ENCODE peak calls at places on chromosomes 4 and X, in ten cellular contexts. One of them, this sample, is unnamed.

GRCh38 chr4:27176400-27176799 is 315.8 kb downstream of the STIM2 start:
- DNase-seq in lower leg skin: no peak
- DNase-seq in astrocyte of the spinal cord: peak
- DNase-seq in endothelial cell: peak
- DNase-seq in tibial nerve: no peak
- DNase-seq in WTC11: peak
- DNase-seq in K562: peak
- DNase-seq in CD4-positive, alpha-beta T cell: no peak
- DNase-seq in nephron progenitor cell: peak
- DNase-seq in WERI-Rb-1: peak
- DNase-seq in this sample: no peak

GRCh38 chrX:10620121-10620699 is at the start of gene MID1:
- DNase-seq in K562: no peak
- DNase-seq in WTC11: peak
- DNase-seq in astrocyte of the spinal cord: peak
- DNase-seq in endothelial cell: peak
- DNase-seq in nephron progenitor cell: peak
- DNase-seq in CD4-positive, alpha-beta T cell: no peak
- DNase-seq in WERI-Rb-1: peak
- DNase-seq in lower leg skin: peak
- DNase-seq in tibial nerve: peak
- DNase-seq in this sample: no peak

GRCh38 chr4:39480902-39481695 is 22.2 kb downstream of the LIAS start:
- DNase-seq in nephron progenitor cell: no peak
- DNase-seq in endothelial cell: no peak
- DNase-seq in tibial nerve: no peak
- DNase-seq in lower leg skin: no peak
- DNase-seq in WTC11: no peak
- DNase-seq in WERI-Rb-1: no peak
- DNase-seq in K562: no peak
- DNase-seq in astrocyte of the spinal cord: no peak
- DNase-seq in CD4-positive, alpha-beta T cell: no peak
- DNase-seq in this sample: no peak

GRCh38 chr4:147056951-147057630 is 111.4 kb upstream of the TTC29 start:
- DNase-seq in tibial nerve: no peak
- DNase-seq in WERI-Rb-1: no peak
- DNase-seq in WTC11: no peak
- DNase-seq in lower leg skin: no peak
- DNase-seq in endothelial cell: no peak
- DNase-seq in CD4-positive, alpha-beta T cell: no peak
- DNase-seq in K562: no peak
- DNase-seq in astrocyte of the spinal cord: peak
- DNase-seq in nephron progenitor cell: no peak
- DNase-seq in this sample: no peak

GRCh38 chrX:14529288-14529989 is at the start of gene GLRA2:
- DNase-seq in CD4-positive, alpha-beta T cell: no peak
- DNase-seq in K562: peak
- DNase-seq in astrocyte of the spinal cord: peak
- DNase-seq in endothelial cell: peak
- DNase-seq in lower leg skin: no peak
- DNase-seq in WTC11: peak
- DNase-seq in tibial nerve: no peak
- DNase-seq in WERI-Rb-1: no peak
- DNase-seq in nephron progenitor cell: peak
- DNase-seq in this sample: no peak

GRCh38 chr4:165378763-165379631 is at the start of gene CPE:
- DNase-seq in astrocyte of the spinal cord: peak
- DNase-seq in endothelial cell: peak
- DNase-seq in WERI-Rb-1: peak
- DNase-seq in tibial nerve: peak
- DNase-seq in K562: no peak
- DNase-seq in lower leg skin: peak
- DNase-seq in WTC11: peak
- DNase-seq in nephron progenitor cell: peak
- DNase-seq in CD4-positive, alpha-beta T cell: peak
- DNase-seq in this sample: peak

GRCh38 chrX:138519296-138519695 is 192.2 kb downstream of the FGF13 start:
- DNase-seq in lower leg skin: no peak
- DNase-seq in WTC11: no peak
- DNase-seq in K562: no peak
- DNase-seq in endothelial cell: peak
- DNase-seq in CD4-positive, alpha-beta T cell: no peak
- DNase-seq in tibial nerve: no peak
- DNase-seq in astrocyte of the spinal cord: peak
- DNase-seq in WERI-Rb-1: no peak
- DNase-seq in nephron progenitor cell: peak
- DNase-seq in this sample: no peak

GRCh38 chr4:139901516-139902327 is 236.1 kb downstream of the MGST2 start:
- DNase-seq in lower leg skin: no peak
- DNase-seq in WERI-Rb-1: no peak
- DNase-seq in astrocyte of the spinal cord: peak
- DNase-seq in WTC11: no peak
- DNase-seq in K562: no peak
- DNase-seq in CD4-positive, alpha-beta T cell: no peak
- DNase-seq in nephron progenitor cell: no peak
- DNase-seq in tibial nerve: no peak
- DNase-seq in endothelial cell: no peak
- DNase-seq in this sample: no peak

GRCh38 chr4:185179488-185179887 is 24.3 kb downstream of the CFAP97 start:
- DNase-seq in WERI-Rb-1: no peak
- DNase-seq in astrocyte of the spinal cord: no peak
- DNase-seq in K562: no peak
- DNase-seq in WTC11: no peak
- DNase-seq in tibial nerve: no peak
- DNase-seq in lower leg skin: no peak
- DNase-seq in endothelial cell: no peak
- DNase-seq in nephron progenitor cell: no peak
- DNase-seq in CD4-positive, alpha-beta T cell: no peak
- DNase-seq in this sample: no peak

GRCh38 chrX:82412851-82413250 is 1095.2 kb upstream of the POU3F4 start:
- DNase-seq in tibial nerve: no peak
- DNase-seq in WERI-Rb-1: no peak
- DNase-seq in CD4-positive, alpha-beta T cell: no peak
- DNase-seq in K562: no peak
- DNase-seq in endothelial cell: no peak
- DNase-seq in nephron progenitor cell: no peak
- DNase-seq in astrocyte of the spinal cord: no peak
- DNase-seq in WTC11: no peak
- DNase-seq in lower leg skin: no peak
- DNase-seq in this sample: no peak

GRCh38 chr4:26692014-26692726 is 108.3 kb downstream of the TBC1D19 start:
- DNase-seq in nephron progenitor cell: no peak
- DNase-seq in lower leg skin: no peak
- DNase-seq in WERI-Rb-1: no peak
- DNase-seq in endothelial cell: no peak
- DNase-seq in astrocyte of the spinal cord: no peak
- DNase-seq in tibial nerve: no peak
- DNase-seq in CD4-positive, alpha-beta T cell: no peak
- DNase-seq in K562: peak
- DNase-seq in WTC11: no peak
- DNase-seq in this sample: no peak

GRCh38 chrX:40474205-40474626 is 106.6 kb upstream of the ATP6AP2 start:
- DNase-seq in astrocyte of the spinal cord: peak
- DNase-seq in WTC11: peak
- DNase-seq in nephron progenitor cell: peak
- DNase-seq in endothelial cell: peak
- DNase-seq in tibial nerve: no peak
- DNase-seq in K562: no peak
- DNase-seq in CD4-positive, alpha-beta T cell: no peak
- DNase-seq in WERI-Rb-1: peak
- DNase-seq in lower leg skin: no peak
- DNase-seq in this sample: no peak

GRCh38 chr4:80615099-80615498 is 279.6 kb downstream of the CFAP299 start:
- DNase-seq in K562: no peak
- DNase-seq in nephron progenitor cell: no peak
- DNase-seq in lower leg skin: no peak
- DNase-seq in astrocyte of the spinal cord: no peak
- DNase-seq in CD4-positive, alpha-beta T cell: no peak
- DNase-seq in WTC11: no peak
- DNase-seq in endothelial cell: no peak
- DNase-seq in WERI-Rb-1: no peak
- DNase-seq in tibial nerve: no peak
- DNase-seq in this sample: no peak

GRCh38 chr4:80614319-80614718 is 278.8 kb downstream of the CFAP299 start:
- DNase-seq in tibial nerve: no peak
- DNase-seq in endothelial cell: no peak
- DNase-seq in K562: no peak
- DNase-seq in WERI-Rb-1: no peak
- DNase-seq in nephron progenitor cell: no peak
- DNase-seq in astrocyte of the spinal cord: no peak
- DNase-seq in lower leg skin: no peak
- DNase-seq in WTC11: peak
- DNase-seq in CD4-positive, alpha-beta T cell: no peak
- DNase-seq in this sample: no peak

GRCh38 chr4:80619070-80619674 is 283.6 kb downstream of the CFAP299 start:
- DNase-seq in WTC11: no peak
- DNase-seq in CD4-positive, alpha-beta T cell: no peak
- DNase-seq in endothelial cell: peak
- DNase-seq in lower leg skin: no peak
- DNase-seq in astrocyte of the spinal cord: no peak
- DNase-seq in tibial nerve: no peak
- DNase-seq in nephron progenitor cell: no peak
- DNase-seq in WERI-Rb-1: peak
- DNase-seq in K562: peak
- DNase-seq in this sample: no peak
- TF ChIP-seq CTCF in WTC11: no peak
- TF ChIP-seq CTCF in CD4-positive, alpha-beta T cell: no peak
- TF ChIP-seq CTCF in endothelial cell: peak
- TF ChIP-seq CTCF in lower leg skin: no peak
- TF ChIP-seq CTCF in astrocyte of the spinal cord: peak
- TF ChIP-seq CTCF in tibial nerve: no peak
- TF ChIP-seq CTCF in nephron progenitor cell: no peak
- TF ChIP-seq CTCF in WERI-Rb-1: peak
- TF ChIP-seq CTCF in K562: peak
- TF ChIP-seq CTCF in this sample: no peak

GRCh38 chr4:151934766-151935165 is 174.0 kb upstream of the GATB start:
- DNase-seq in CD4-positive, alpha-beta T cell: no peak
- DNase-seq in K562: no peak
- DNase-seq in lower leg skin: no peak
- DNase-seq in nephron progenitor cell: no peak
- DNase-seq in endothelial cell: no peak
- DNase-seq in astrocyte of the spinal cord: no peak
- DNase-seq in WERI-Rb-1: no peak
- DNase-seq in WTC11: no peak
- DNase-seq in tibial nerve: no peak
- DNase-seq in this sample: no peak

GRCh38 chr4:151935411-151935810 is 174.6 kb upstream of the GATB start:
- DNase-seq in endothelial cell: no peak
- DNase-seq in tibial nerve: no peak
- DNase-seq in astrocyte of the spinal cord: no peak
- DNase-seq in CD4-positive, alpha-beta T cell: no peak
- DNase-seq in lower leg skin: no peak
- DNase-seq in K562: no peak
- DNase-seq in WERI-Rb-1: no peak
- DNase-seq in WTC11: no peak
- DNase-seq in nephron progenitor cell: no peak
- DNase-seq in this sample: no peak

GRCh38 chr4:151930372-151930771 is 169.6 kb upstream of the GATB start:
- DNase-seq in nephron progenitor cell: no peak
- DNase-seq in K562: no peak
- DNase-seq in astrocyte of the spinal cord: no peak
- DNase-seq in tibial nerve: no peak
- DNase-seq in CD4-positive, alpha-beta T cell: no peak
- DNase-seq in WTC11: no peak
- DNase-seq in lower leg skin: no peak
- DNase-seq in WERI-Rb-1: no peak
- DNase-seq in endothelial cell: no peak
- DNase-seq in this sample: no peak

GRCh38 chr4:151931563-151931962 is 170.8 kb upstream of the GATB start:
- DNase-seq in endothelial cell: no peak
- DNase-seq in K562: peak
- DNase-seq in astrocyte of the spinal cord: no peak
- DNase-seq in CD4-positive, alpha-beta T cell: no peak
- DNase-seq in tibial nerve: no peak
- DNase-seq in nephron progenitor cell: no peak
- DNase-seq in lower leg skin: no peak
- DNase-seq in WERI-Rb-1: no peak
- DNase-seq in WTC11: no peak
- DNase-seq in this sample: no peak

DNA sequence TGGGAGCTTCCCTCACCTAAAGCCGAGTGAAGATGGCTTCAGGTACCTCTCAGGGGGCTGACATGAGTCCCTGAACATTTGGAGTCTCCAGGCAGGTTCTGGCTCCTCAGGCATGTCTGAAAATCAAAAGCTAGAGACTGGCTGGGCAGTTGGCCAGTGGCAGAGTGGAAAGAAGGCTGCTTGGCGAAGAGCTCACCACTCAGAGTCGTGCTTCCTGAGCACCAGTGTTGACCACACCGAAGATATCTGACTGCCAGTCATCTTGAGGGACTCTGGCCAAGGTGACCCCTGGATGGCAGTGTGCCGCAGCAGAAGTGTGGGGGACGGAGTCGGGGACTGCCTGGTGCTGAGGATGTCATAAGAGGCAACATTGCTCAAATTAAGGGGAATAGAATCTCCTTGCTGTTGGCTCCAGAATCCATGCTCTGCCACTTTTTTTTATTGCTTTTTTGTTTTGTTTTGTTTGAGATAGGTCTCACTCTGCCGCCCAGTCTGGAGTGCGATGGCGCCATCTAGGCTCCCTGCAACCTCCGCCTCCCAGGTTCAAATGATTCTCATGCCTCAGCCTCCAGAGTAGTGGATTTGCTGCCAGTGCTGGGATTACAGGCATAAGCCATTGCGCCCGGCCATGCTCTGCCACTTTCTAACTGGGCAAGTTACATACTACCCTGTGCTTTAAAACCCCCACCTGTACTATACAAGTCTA is 172.5 kb upstream of the GATB start:
- DNase-seq in WTC11: no peak
- DNase-seq in lower leg skin: no peak
- DNase-seq in nephron progenitor cell: no peak
- DNase-seq in endothelial cell: no peak
- DNase-seq in tibial nerve: no peak
- DNase-seq in CD4-positive, alpha-beta T cell: no peak
- DNase-seq in K562: no peak
- DNase-seq in astrocyte of the spinal cord: no peak
- DNase-seq in WERI-Rb-1: peak
- DNase-seq in this sample: no peak
- TF ChIP-seq CTCF in WTC11: no peak
- TF ChIP-seq CTCF in lower leg skin: no peak
- TF ChIP-seq CTCF in nephron progenitor cell: no peak
- TF ChIP-seq CTCF in endothelial cell: no peak
- TF ChIP-seq CTCF in tibial nerve: no peak
- TF ChIP-seq CTCF in CD4-positive, alpha-beta T cell: no peak
- TF ChIP-seq CTCF in K562: no peak
- TF ChIP-seq CTCF in astrocyte of the spinal cord: no peak
- TF ChIP-seq CTCF in WERI-Rb-1: no peak
- TF ChIP-seq CTCF in this sample: no peak

GRCh38 chr4:65580551-65580950 is 89.7 kb downstream of the EPHA5 start:
- DNase-seq in lower leg skin: no peak
- DNase-seq in tibial nerve: no peak
- DNase-seq in WERI-Rb-1: no peak
- DNase-seq in WTC11: no peak
- DNase-seq in endothelial cell: no peak
- DNase-seq in astrocyte of the spinal cord: peak
- DNase-seq in CD4-positive, alpha-beta T cell: no peak
- DNase-seq in nephron progenitor cell: no peak
- DNase-seq in K562: no peak
- DNase-seq in this sample: no peak
- TF ChIP-seq CTCF in lower leg skin: no peak
- TF ChIP-seq CTCF in tibial nerve: no peak
- TF ChIP-seq CTCF in WERI-Rb-1: no peak
- TF ChIP-seq CTCF in WTC11: no peak
- TF ChIP-seq CTCF in endothelial cell: no peak
- TF ChIP-seq CTCF in astrocyte of the spinal cord: peak
- TF ChIP-seq CTCF in CD4-positive, alpha-beta T cell: no peak
- TF ChIP-seq CTCF in nephron progenitor cell: no peak
- TF ChIP-seq CTCF in K562: no peak
- TF ChIP-seq CTCF in this sample: no peak

GRCh38 chrX:69469975-69470374 is 34.2 kb upstream of the NALF2 start:
- DNase-seq in K562: no peak
- DNase-seq in WERI-Rb-1: no peak
- DNase-seq in nephron progenitor cell: no peak
- DNase-seq in tibial nerve: no peak
- DNase-seq in lower leg skin: no peak
- DNase-seq in astrocyte of the spinal cord: no peak
- DNase-seq in endothelial cell: no peak
- DNase-seq in WTC11: no peak
- DNase-seq in CD4-positive, alpha-beta T cell: no peak
- DNase-seq in this sample: no peak
- TF ChIP-seq CTCF in K562: no peak
- TF ChIP-seq CTCF in WERI-Rb-1: no peak
- TF ChIP-seq CTCF in nephron progenitor cell: no peak
- TF ChIP-seq CTCF in tibial nerve: no peak
- TF ChIP-seq CTCF in lower leg skin: no peak
- TF ChIP-seq CTCF in astrocyte of the spinal cord: no peak
- TF ChIP-seq CTCF in endothelial cell: no peak
- TF ChIP-seq CTCF in WTC11: no peak
- TF ChIP-seq CTCF in CD4-positive, alpha-beta T cell: no peak
- TF ChIP-seq CTCF in this sample: no peak

This sample was measured in activated B cell treated with CpG ODN at 0.5 μM for 24 hours.